ENCODE peak calls at places on chromosomes 7 and 10, in four cellular contexts. P is HepG2, R is K562, K is GM12878. H is an unnamed sample.

GRCh38 chr7:105656922-105657521 is 75.7 kb upstream of the EFCAB10 start:
- DNase-seq in P (no peak), K (no peak), R (peak; percentile 88), H (peak; percentile 67)

GRCh38 chr10:3887404-3887803 is 102.4 kb upstream of the KLF6 start:
- DNase-seq in R (no peak), K (no peak), P (no peak), H (no peak)

GRCh38 chr10:773562-774161 is 84.2 kb upstream of the DIP2C start:
- DNase-seq in P (no peak), K (no peak), R (peak; percentile 8), H (no peak)

GRCh38 chr7:115827305-115828045 is 203.1 kb downstream of the TFEC start:
- DNase-seq in R (no peak), P (no peak), K (no peak), H (no peak)

GRCh38 chr10:46028584-46029570 is 1.5 kb downstream of the NCOA4 start:
- DNase-seq in R (peak; percentile 56), K (no peak), P (peak; percentile 95), H (peak; percentile 80)

GRCh38 chr7:106111671-106112117 is 418 bp downstream of the SYPL1 start:
- DNase-seq in K (no peak), P (peak; percentile 10), R (peak; percentile 81), H (peak; percentile 78)

GRCh38 chr10:104309980-104310978 is 28.0 kb downstream of the ITPRIP start:
- DNase-seq in R (no peak), K (no peak), P (no peak), H (no peak)

GRCh38 chr10:60872451-60872850 is 71.5 kb downstream of the RHOBTB1 start:
- DNase-seq in K (no peak), P (no peak), R (no peak), H (no peak)

GRCh38 chr10:12638103-12638502 is 288.8 kb downstream of the CAMK1D start:
- DNase-seq in R (no peak), K (no peak), P (peak; percentile 24), H (peak; percentile 51)

GRCh38 chr10:58993480-58994221 is 182.8 kb upstream of the PHYHIPL start:
- DNase-seq in P (no peak), K (peak; percentile 63), R (no peak), H (no peak)

GRCh38 chr10:22805304-22805703 is 90.9 kb upstream of the PIP4K2A start:
- DNase-seq in K (no peak), R (no peak), P (peak; percentile 19), H (no peak)

GRCh38 chr10:113979378-113979777 is 64.3 kb upstream of the ADRB1 start:
- DNase-seq in K (no peak), P (no peak), R (no peak), H (no peak)

GRCh38 chr7:117479480-117480224 is at the start of gene CFTR:
- DNase-seq in K (no peak), P (no peak), R (no peak), H (peak; percentile 5)

GRCh38 chr10:93160829-93161228 is 87.1 kb downstream of the CYP26A1 start:
- DNase-seq in K (no peak), P (no peak), R (no peak), H (no peak)

GRCh38 chr7:87370660-87371180 is 25.3 kb downstream of the CROT start:
- DNase-seq in K (no peak), P (peak; percentile 8), R (peak; percentile 36), H (peak; percentile 35)

GRCh38 chr7:45111298-45112223 is at the start of gene TBRG4:
- DNase-seq in R (peak; percentile 91), K (peak; percentile 85), P (peak; percentile 90), H (peak; percentile 85)

GRCh38 chr7:69820479-69821192 is 222.4 kb downstream of the AUTS2 start:
- DNase-seq in K (no peak), P (no peak), R (no peak), H (no peak)

GRCh38 chr10:3765376-3765667 is 19.7 kb downstream of the KLF6 start:
- DNase-seq in P (no peak), K (no peak), R (no peak), H (no peak)

GRCh38 chr10:14601872-14602725 is 172.6 kb downstream of the FAM107B start:
- DNase-seq in R (no peak), K (peak; percentile 62), P (peak; percentile 72), H (peak; percentile 74)

GRCh38 chr10:95346715-95347401 is 56.1 kb upstream of the PDLIM1 start:
- DNase-seq in K (no peak), P (peak; percentile 99), R (no peak), H (no peak)

GRCh38 chr10:62657244-62657835 is 147.2 kb upstream of the ADO start:
- DNase-seq in P (no peak), R (no peak), K (no peak), H (no peak)

GRCh38 chr10:100041620-100042019 is 31.9 kb upstream of the DNMBP start:
- DNase-seq in R (no peak), K (no peak), P (no peak), H (no peak)

GRCh38 chr7:1422512-1423265 is 36.6 kb downstream of the MICALL2 start:
- DNase-seq in K (no peak), P (no peak), R (peak; percentile 56), H (no peak)
- TF ChIP-seq HDAC2 in K (no peak), P (no peak), R (no peak), H (no peak)

GRCh38 chr10:64286533-64286932 is 765.3 kb downstream of the REEP3 start:
- DNase-seq in K (no peak), P (no peak), R (no peak), H (no peak)
- TF ChIP-seq JUNB in K (no peak), P (no peak), R (no peak), H (no peak)

DNA sequence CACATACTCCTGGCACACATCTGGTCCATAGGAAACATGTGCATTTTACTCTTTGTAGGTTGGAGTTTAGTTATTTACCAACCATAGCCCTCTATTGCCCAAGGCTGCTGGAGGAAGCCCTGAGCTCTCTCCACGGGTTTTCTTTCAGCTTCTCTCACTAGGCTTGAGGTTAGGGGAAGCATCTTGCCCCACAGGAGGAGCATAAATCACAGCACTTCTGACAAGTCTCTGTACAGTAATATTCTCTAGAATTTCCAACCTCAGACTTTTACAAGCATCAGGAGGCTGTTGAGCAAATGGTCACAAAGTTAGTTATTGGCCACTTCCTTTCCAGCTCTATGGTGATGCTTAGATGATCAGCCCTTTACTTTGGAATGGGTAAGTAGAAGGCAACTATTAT is 122.9 kb upstream of the GLI3 start:
- DNase-seq in K (no peak), R (no peak), P (no peak), H (no peak)
- TF ChIP-seq CEBPB in K (no peak), R (no peak), P (no peak), H (no peak)

GRCh38 chr7:103712991-103713778 is 267.2 kb upstream of the SLC26A5 start:
- DNase-seq in K (no peak), P (no peak), R (no peak), H (no peak)

GRCh38 chr7:103711413-103711812 is 265.4 kb upstream of the SLC26A5 start:
- DNase-seq in K (no peak), P (no peak), R (no peak), H (no peak)

GRCh38 chr7:103714377-103714927 is 268.4 kb upstream of the SLC26A5 start:
- DNase-seq in K (no peak), P (no peak), R (no peak), H (no peak)

GRCh38 chr7:103706805-103707204 is 260.8 kb upstream of the SLC26A5 start:
- DNase-seq in P (no peak), R (no peak), K (no peak), H (no peak)

GRCh38 chr7:103710247-103710646 is 264.2 kb upstream of the SLC26A5 start:
- DNase-seq in P (no peak), K (no peak), R (no peak), H (no peak)
- TF ChIP-seq HDAC2 in P (no peak), K (no peak), R (no peak), H (no peak)